ENCODE peak calls at places on chromosomes 3 and 15, in seven cellular contexts. B, J, N, L, R, D and Z are unnamed samples.

GRCh38 chr3:196726788-196727675 is 12.6 kb upstream of the PAK2 start:
- DNase-seq in B (no peak), J (no peak), N (no peak), L (no peak), R (peak; percentile 9), D (no peak), Z (no peak)

GRCh38 chr15:53126144-53126543 is 336.0 kb upstream of the ONECUT1 start:
- DNase-seq in B (no peak), J (no peak), N (no peak), L (no peak), R (no peak), D (no peak), Z (no peak)

GRCh38 chr3:48926425-48927392 is 8.1 kb downstream of the ARIH2 start:
- DNase-seq in B (peak; percentile 77), J (no peak), N (no peak), L (no peak), R (peak; percentile 53), D (no peak), Z (no peak)

GRCh38 chr15:98067339-98067738 is 106.8 kb downstream of the ARRDC4 start:
- DNase-seq in B (no peak), J (no peak), N (no peak), L (no peak), R (peak; percentile 16), D (no peak), Z (no peak)

GRCh38 chr15:31223478-31224350 is 102.9 kb upstream of the KLF13 start:
- DNase-seq in B (peak; percentile 14), J (no peak), N (no peak), L (no peak), R (no peak), D (no peak), Z (no peak)

GRCh38 chr3:131326307-131326706 is 55.3 kb upstream of the NUDT16 start:
- DNase-seq in B (no peak), J (no peak), N (no peak), L (no peak), R (peak; percentile 9), D (no peak), Z (no peak)

GRCh38 chr3:74000715-74001114 is 376.0 kb upstream of the PDZRN3 start:
- DNase-seq in B (peak; percentile 1), J (no peak), N (no peak), L (no peak), R (peak; percentile 17), D (no peak), Z (no peak)

GRCh38 chr3:105367063-105367405 is 325 bp downstream of the ALCAM start:
- DNase-seq in B (no peak), J (peak; percentile 33), N (no peak), L (peak; percentile 48), R (no peak), D (no peak), Z (no peak)

GRCh38 chr3:173709026-173709425 is 311.5 kb downstream of the NLGN1 start:
- DNase-seq in B (no peak), J (no peak), N (no peak), L (no peak), R (peak; percentile 58), D (no peak), Z (no peak)

GRCh38 chr15:56040081-56041035 is 46.9 kb upstream of the NEDD4 start:
- DNase-seq in B (peak; percentile 94), J (no peak), N (peak; percentile 45), L (peak; percentile 69), R (peak; percentile 98), D (peak; percentile 83), Z (no peak)